ENCODE peak calls at places on chromosomes 3 and 15, in eight cellular contexts. C is AG09319, V is fibroblast of villous mesenchyme, J is lower leg skin, K is Calu3, D is right atrium auricular region, T is dorsolateral prefrontal cortex, A is colonic mucosa. R is an unnamed sample.

GRCh38 chr3:17686613-17687012 is 55.8 kb downstream of the TBC1D5 start:
- DNase-seq in D (no peak), T (no peak), C (no peak), A (no peak), V (no peak), J (no peak), K (no peak), R (no peak)

GRCh38 chr3:131142580-131142979 is 115.9 kb downstream of the NEK11 start:
- DNase-seq in V (peak; percentile 5), D (no peak), A (no peak), K (no peak), C (no peak), T (no peak), J (no peak), R (no peak)

GRCh38 chr3:12149029-12149428 is 9.7 kb downstream of the TIMP4 start:
- DNase-seq in T (no peak), V (no peak), D (no peak), K (peak; percentile 10), J (no peak), C (no peak), A (no peak), R (no peak)

GRCh38 chr3:31213869-31214486 is 318.7 kb upstream of the STT3B start:
- DNase-seq in C (no peak), D (no peak), J (no peak), A (peak; percentile 42), K (no peak), T (no peak), V (peak; percentile 39), R (no peak)

GRCh38 chr15:60704129-60704528 is 225.2 kb upstream of the ICE2 start:
- DNase-seq in V (no peak), K (no peak), C (no peak), A (no peak), D (no peak), J (no peak), T (no peak), R (no peak)

GRCh38 chr3:175484666-175485065 is 625.5 kb downstream of the NAALADL2 start:
- DNase-seq in K (no peak), V (no peak), D (no peak), A (no peak), T (no peak), J (no peak), C (no peak), R (no peak)

GRCh38 chr15:81887913-81888312 is 157.9 kb downstream of the MEX3B start:
- DNase-seq in T (no peak), K (no peak), C (no peak), J (no peak), V (no peak), A (no peak), D (no peak), R (no peak)

GRCh38 chr3:41808152-41808551 is 153.8 kb downstream of the ULK4 start:
- DNase-seq in J (no peak), D (no peak), V (peak; percentile 36), T (no peak), A (no peak), K (no peak), C (no peak), R (no peak)

GRCh38 chr3:139020868-139021234 is at the start of gene PRR23B:
- DNase-seq in A (no peak), T (no peak), V (no peak), D (no peak), J (peak; percentile 64), K (no peak), C (no peak), R (no peak)

GRCh38 chr15:86229306-86229705 is 149.6 kb downstream of the AGBL1 start:
- DNase-seq in A (no peak), C (no peak), T (no peak), V (no peak), J (no peak), K (no peak), D (no peak), R (no peak)

GRCh38 chr15:86235667-86236066 is 156.0 kb downstream of the AGBL1 start:
- DNase-seq in D (no peak), A (no peak), C (no peak), K (no peak), V (no peak), J (no peak), T (no peak), R (no peak)

GRCh38 chr15:86236721-86237121 is 157.1 kb downstream of the AGBL1 start:
- DNase-seq in A (no peak), K (no peak), D (no peak), C (no peak), J (no peak), V (no peak), T (no peak), R (no peak)

GRCh38 chr15:86229966-86230365 is 150.3 kb downstream of the AGBL1 start:
- DNase-seq in D (no peak), T (no peak), A (no peak), J (no peak), K (no peak), V (no peak), C (no peak), R (no peak)

DNA sequence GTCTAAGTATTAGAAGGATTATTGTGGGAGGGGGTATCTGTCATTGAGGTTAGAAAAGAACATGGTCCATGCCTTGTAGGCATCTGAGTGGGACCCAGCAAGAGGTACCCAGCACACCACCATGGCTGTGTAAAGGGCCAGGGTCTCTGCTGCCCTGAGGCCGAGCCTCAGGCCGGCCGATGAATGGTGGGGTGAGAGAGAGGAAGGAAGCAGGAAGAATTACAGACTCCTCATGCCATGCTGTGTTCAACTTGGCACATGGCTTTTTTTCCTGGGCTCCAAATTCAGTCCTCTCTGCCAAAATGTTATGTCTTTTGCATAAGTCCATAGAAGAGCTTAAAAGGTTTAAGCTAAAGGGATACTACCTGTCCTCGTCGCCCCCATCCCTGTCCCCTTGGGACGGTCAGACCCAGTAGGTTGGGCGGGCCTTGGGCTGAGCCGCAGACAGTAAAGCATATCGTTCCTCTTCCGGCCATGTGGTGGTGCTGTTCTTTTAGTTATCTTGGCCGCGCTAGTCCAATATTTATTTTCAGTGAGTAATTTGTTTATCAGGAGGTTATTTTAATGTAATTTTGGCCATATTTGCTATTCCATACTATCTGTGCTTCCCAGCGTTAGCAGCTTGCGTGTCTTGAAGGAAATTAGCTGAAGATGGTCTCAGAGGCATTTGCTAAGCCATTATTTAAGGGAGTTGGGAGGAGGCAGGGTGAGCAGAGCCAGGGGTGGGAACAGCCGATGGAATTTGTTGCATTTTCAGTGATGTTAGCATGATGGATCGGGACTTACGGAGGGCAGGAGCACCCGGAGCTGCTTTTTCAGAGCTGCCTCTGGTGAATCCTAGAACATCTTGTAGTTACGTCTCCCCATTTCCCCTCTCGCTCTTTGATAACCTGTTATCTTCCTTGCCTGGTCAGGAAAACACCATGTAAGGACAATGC is 152.5 kb downstream of the AGBL1 start:
- DNase-seq in A (peak; percentile 31), J (no peak), T (peak; percentile 31), K (peak; percentile 25), D (no peak), C (no peak), V (peak; percentile 9), R (no peak)
- TF ChIP-seq CTCF in A (peak; percentile 58), J (no peak), T (peak; percentile 77), K (peak; percentile 13), D (peak; percentile 69), C (no peak), V (peak; percentile 41), R (peak; percentile 69)

DNA sequence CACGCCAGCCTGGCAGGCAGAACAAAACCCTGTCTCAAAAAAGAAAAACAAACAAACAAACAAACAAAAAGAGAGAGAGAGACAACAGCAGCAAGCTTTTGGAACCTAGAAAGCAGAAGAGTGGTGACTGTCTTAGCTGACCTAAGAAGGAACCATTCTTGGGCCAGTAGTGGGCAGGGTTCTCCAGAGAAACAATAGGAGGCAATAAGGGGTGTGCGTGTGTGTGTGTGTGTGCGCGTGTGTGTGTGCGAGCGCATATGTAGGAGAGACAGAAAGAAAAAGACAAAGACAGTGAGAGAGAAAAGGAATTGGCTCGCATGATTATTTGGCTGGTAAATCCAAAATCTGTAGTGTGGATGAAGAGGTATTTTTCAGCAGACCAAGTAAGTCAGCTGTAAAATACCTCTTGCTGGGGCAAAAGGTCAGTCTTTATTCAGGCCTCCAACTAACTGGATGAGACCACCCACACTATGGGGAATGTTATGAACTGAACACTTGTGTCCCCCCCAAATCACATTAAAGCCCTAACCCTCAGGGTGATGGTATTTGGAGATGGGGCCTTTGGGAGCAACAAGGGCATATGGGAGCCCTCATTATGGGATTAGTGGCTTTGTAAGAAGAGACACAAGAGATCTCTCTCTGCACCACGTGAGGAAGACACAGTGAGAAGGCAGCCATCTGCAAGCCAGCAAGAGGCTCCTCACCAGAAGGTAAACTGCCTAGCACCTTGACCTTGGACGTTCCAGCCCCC is 15.1 kb upstream of the BLM start:
- DNase-seq in V (peak; percentile 16), K (no peak), D (no peak), T (no peak), C (no peak), J (peak; percentile 79), A (no peak), R (no peak)
- TF ChIP-seq CTCF in V (no peak), K (no peak), D (no peak), T (no peak), C (no peak), J (no peak), A (no peak), R (no peak)

GRCh38 chr3:46461971-46462910 is 2.5 kb downstream of the LTF start:
- DNase-seq in C (no peak), K (no peak), J (peak; percentile 72), D (peak; percentile 42), A (no peak), T (no peak), V (peak; percentile 3), R (no peak)
- TF ChIP-seq CTCF in C (no peak), K (no peak), J (no peak), D (peak; percentile 28), A (no peak), T (no peak), V (no peak), R (peak; percentile 16)

DNA sequence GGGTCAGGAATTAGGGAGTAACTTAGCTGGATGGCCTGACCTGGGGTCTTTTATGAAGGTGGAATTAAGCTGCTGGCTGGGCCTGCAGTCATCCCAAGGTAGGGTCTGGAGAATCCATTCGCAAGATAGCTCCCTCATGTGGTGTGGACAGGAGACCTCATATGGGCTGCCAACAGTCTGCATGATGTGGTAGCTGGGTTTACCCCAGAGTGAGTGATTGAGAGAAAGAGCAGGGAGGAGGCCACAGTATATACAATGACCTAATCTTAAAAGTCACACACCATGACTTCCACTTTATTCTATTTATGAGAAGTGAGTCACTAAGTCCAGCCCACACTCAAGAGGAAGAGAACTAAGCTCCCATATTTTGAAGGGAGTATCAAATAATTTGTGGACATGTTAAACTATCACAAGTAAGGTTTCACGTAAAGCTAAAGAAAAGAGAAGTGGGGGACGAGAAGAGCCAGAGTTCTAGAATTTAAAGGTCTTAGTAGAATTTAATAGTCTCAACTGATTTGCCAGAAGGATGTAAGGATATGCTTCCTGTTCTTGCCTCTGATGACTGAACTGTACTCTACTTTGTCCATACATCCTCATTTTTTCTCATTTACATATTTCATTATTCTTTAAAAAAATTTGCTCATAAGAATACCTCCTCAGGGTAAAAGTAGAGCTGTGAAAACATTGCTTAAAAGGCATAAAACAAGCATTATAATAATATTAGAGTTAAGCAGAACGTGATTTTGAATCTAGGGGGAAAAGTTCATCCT is 184.4 kb downstream of the PEX5L start:
- DNase-seq in V (peak; percentile 4), A (no peak), J (no peak), D (no peak), K (no peak), T (no peak), C (no peak), R (no peak)
- TF ChIP-seq CTCF in V (peak; percentile 36), A (no peak), J (no peak), D (no peak), K (no peak), T (no peak), C (peak; percentile 12), R (peak; percentile 28)

GRCh38 chr15:101697488-101697887 is 26.8 kb downstream of the TARS3 start:
- DNase-seq in J (no peak), D (no peak), V (no peak), C (no peak), T (no peak), A (no peak), K (no peak), R (no peak)
- TF ChIP-seq CTCF in J (no peak), D (no peak), V (no peak), C (no peak), T (no peak), A (no peak), K (no peak), R (no peak)

R was measured in chondrocyte.